ENCODE peak calls at places on chromosomes 2 and 18, in five cellular contexts. One of them, this sample, is unnamed. For H3K4me1, the result is how much of the 10 kb centered on the place peaks cover.

GRCh38 chr2:173747037-173747436 is 218.1 kb downstream of the SP3 start:
- DNase-seq in tibial nerve: no peak
- DNase-seq in upper lobe of left lung: no peak
- DNase-seq in sigmoid colon: no peak
- DNase-seq in ovary: no peak
- DNase-seq in this sample: no peak

GRCh38 chr2:204550738-204551137 is 5.5 kb downstream of the PARD3B start:
- DNase-seq in tibial nerve: no peak
- DNase-seq in upper lobe of left lung: no peak
- DNase-seq in sigmoid colon: no peak
- DNase-seq in ovary: no peak
- DNase-seq in this sample: no peak

GRCh38 chr2:235024191-235024611 is 72.4 kb downstream of the SH3BP4 start:
- DNase-seq in tibial nerve: no peak
- DNase-seq in upper lobe of left lung: no peak
- DNase-seq in sigmoid colon: peak
- DNase-seq in ovary: no peak
- DNase-seq in this sample: no peak

GRCh38 chr2:157722580-157723234 is 94.0 kb upstream of the ACVR1C start:
- DNase-seq in tibial nerve: no peak
- DNase-seq in upper lobe of left lung: no peak
- DNase-seq in sigmoid colon: no peak
- DNase-seq in ovary: no peak
- DNase-seq in this sample: no peak

GRCh38 chr2:183455056-183455455 is 330.8 kb downstream of the NUP35 start:
- DNase-seq in tibial nerve: no peak
- DNase-seq in upper lobe of left lung: no peak
- DNase-seq in sigmoid colon: no peak
- DNase-seq in ovary: no peak
- DNase-seq in this sample: no peak

GRCh38 chr18:24009651-24010333 is 4.8 kb upstream of the TTC39C start:
- DNase-seq in tibial nerve: no peak
- DNase-seq in upper lobe of left lung: no peak
- DNase-seq in sigmoid colon: no peak
- DNase-seq in ovary: no peak
- DNase-seq in this sample: no peak

GRCh38 chr2:26173596-26174482 is 951 bp downstream of the GAREM2 start:
- DNase-seq in tibial nerve: no peak
- DNase-seq in upper lobe of left lung: peak
- DNase-seq in sigmoid colon: peak
- DNase-seq in ovary: no peak
- DNase-seq in this sample: no peak

GRCh38 chr2:32626591-32627221 is 1.1 kb upstream of the TTC27 start:
- DNase-seq in tibial nerve: no peak
- DNase-seq in upper lobe of left lung: no peak
- DNase-seq in sigmoid colon: no peak
- DNase-seq in ovary: no peak
- DNase-seq in this sample: no peak

GRCh38 chr18:27413495-27414401 is 228.6 kb upstream of the CHST9 start:
- DNase-seq in tibial nerve: peak
- DNase-seq in upper lobe of left lung: no peak
- DNase-seq in sigmoid colon: peak
- DNase-seq in ovary: no peak
- DNase-seq in this sample: no peak

GRCh38 chr2:10424051-10424450 is 24.1 kb downstream of the ODC1 start:
- DNase-seq in tibial nerve: no peak
- DNase-seq in upper lobe of left lung: no peak
- DNase-seq in sigmoid colon: no peak
- DNase-seq in ovary: no peak
- DNase-seq in this sample: no peak

GRCh38 chr2:27756544-27757498 is 14.7 kb upstream of the MRPL33 start:
- DNase-seq in tibial nerve: peak
- DNase-seq in upper lobe of left lung: no peak
- DNase-seq in sigmoid colon: no peak
- DNase-seq in ovary: no peak
- DNase-seq in this sample: no peak

GRCh38 chr2:168712053-168712452 is 90.4 kb upstream of the NOSTRIN start:
- DNase-seq in tibial nerve: no peak
- DNase-seq in upper lobe of left lung: no peak
- DNase-seq in sigmoid colon: no peak
- DNase-seq in ovary: no peak
- DNase-seq in this sample: no peak

GRCh38 chr2:58923869-58924268 is 682.7 kb upstream of the FANCL start:
- DNase-seq in tibial nerve: no peak
- DNase-seq in upper lobe of left lung: no peak
- DNase-seq in sigmoid colon: no peak
- DNase-seq in ovary: no peak
- DNase-seq in this sample: no peak

GRCh38 chr2:224126001-224126400 is 86.9 kb upstream of the SERPINE2 start:
- DNase-seq in tibial nerve: no peak
- DNase-seq in upper lobe of left lung: peak
- DNase-seq in sigmoid colon: no peak
- DNase-seq in ovary: no peak
- DNase-seq in this sample: no peak

GRCh38 chr2:191204443-191204842 is 40.8 kb upstream of the MYO1B start:
- DNase-seq in tibial nerve: no peak
- DNase-seq in upper lobe of left lung: no peak
- DNase-seq in sigmoid colon: no peak
- DNase-seq in ovary: no peak
- DNase-seq in this sample: no peak

GRCh38 chr2:61714210-61714609 is 139.7 kb downstream of the FAM161A start:
- DNase-seq in tibial nerve: no peak
- DNase-seq in upper lobe of left lung: no peak
- DNase-seq in sigmoid colon: no peak
- DNase-seq in ovary: no peak
- DNase-seq in this sample: no peak

GRCh38 chr2:26847663-26848335 is at the start of gene DPYSL5:
- DNase-seq in tibial nerve: no peak
- DNase-seq in upper lobe of left lung: peak
- DNase-seq in sigmoid colon: no peak
- DNase-seq in ovary: no peak
- DNase-seq in this sample: no peak

DNA sequence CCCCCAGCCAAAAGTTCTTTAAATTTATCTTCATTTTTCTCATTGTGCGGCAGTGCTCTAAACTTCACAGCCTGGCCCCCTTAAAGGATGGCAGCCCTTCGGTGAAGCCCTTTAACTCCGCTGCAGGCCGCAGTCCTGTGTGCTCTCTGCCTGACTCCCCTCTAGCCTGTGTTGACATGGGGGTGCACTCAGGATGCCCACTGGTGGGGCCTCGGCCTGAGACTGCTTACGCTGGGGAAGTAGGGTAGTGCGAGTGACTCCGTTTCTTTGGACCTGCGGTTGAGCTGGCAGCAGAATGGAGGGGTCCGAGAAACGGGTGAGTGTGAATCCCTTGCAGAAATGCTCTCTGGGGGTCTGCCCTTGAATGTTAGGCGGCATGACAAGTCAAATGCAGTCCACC is 5.6 kb downstream of the RAB12 start:
- DNase-seq in tibial nerve: no peak
- DNase-seq in upper lobe of left lung: no peak
- DNase-seq in sigmoid colon: no peak
- DNase-seq in ovary: no peak
- DNase-seq in this sample: no peak
- H3K4me1 ChIP-seq in tibial nerve: under half
- H3K4me1 ChIP-seq in upper lobe of left lung: under half
- H3K4me1 ChIP-seq in sigmoid colon: under half
- H3K4me1 ChIP-seq in ovary: under half
- H3K4me1 ChIP-seq in this sample: half or more

DNA sequence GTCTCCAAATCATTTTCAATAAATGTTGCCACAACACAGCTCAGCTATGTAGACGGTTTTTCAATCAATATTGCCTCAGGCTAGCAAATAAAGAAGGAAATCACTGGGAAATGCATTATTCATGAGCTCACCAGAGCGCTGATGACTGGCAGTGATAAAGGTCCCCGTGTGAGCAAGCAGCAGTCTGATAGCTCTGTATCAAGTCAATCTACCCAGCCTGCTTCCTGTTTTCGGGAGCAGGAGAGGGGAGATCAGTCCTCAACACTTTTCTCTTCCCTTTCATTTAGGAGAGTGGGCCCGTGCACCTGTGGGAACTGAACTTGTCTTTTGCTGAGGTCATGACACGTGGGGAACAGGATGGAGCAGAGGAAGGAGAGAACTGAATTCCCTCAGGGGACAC is 253.9 kb upstream of the SIX2 start:
- DNase-seq in tibial nerve: no peak
- DNase-seq in upper lobe of left lung: no peak
- DNase-seq in sigmoid colon: no peak
- DNase-seq in ovary: no peak
- DNase-seq in this sample: no peak
- TF ChIP-seq EP300 in tibial nerve: no peak
- TF ChIP-seq EP300 in upper lobe of left lung: no peak
- TF ChIP-seq EP300 in sigmoid colon: no peak
- TF ChIP-seq EP300 in ovary: no peak
- TF ChIP-seq EP300 in this sample: no peak

GRCh38 chr2:233791883-233792329 is 13.8 kb downstream of the MROH2A start:
- DNase-seq in tibial nerve: no peak
- DNase-seq in upper lobe of left lung: no peak
- DNase-seq in sigmoid colon: no peak
- DNase-seq in ovary: no peak
- DNase-seq in this sample: peak
- TF ChIP-seq POLR2A in tibial nerve: no peak
- TF ChIP-seq POLR2A in upper lobe of left lung: no peak
- TF ChIP-seq POLR2A in sigmoid colon: no peak
- TF ChIP-seq POLR2A in ovary: no peak
- TF ChIP-seq POLR2A in this sample: no peak

GRCh38 chr2:237507478-237507877 is 20.4 kb downstream of the MLPH start:
- DNase-seq in tibial nerve: no peak
- DNase-seq in upper lobe of left lung: no peak
- DNase-seq in sigmoid colon: peak
- DNase-seq in ovary: no peak
- DNase-seq in this sample: no peak
- H3K4me1 ChIP-seq in tibial nerve: under half
- H3K4me1 ChIP-seq in upper lobe of left lung: under half
- H3K4me1 ChIP-seq in sigmoid colon: under half
- H3K4me1 ChIP-seq in ovary: under half
- H3K4me1 ChIP-seq in this sample: half or more

GRCh38 chr2:100682536-100682935 is 119.7 kb downstream of the PDCL3 start:
- DNase-seq in tibial nerve: no peak
- DNase-seq in upper lobe of left lung: no peak
- DNase-seq in sigmoid colon: no peak
- DNase-seq in ovary: no peak
- DNase-seq in this sample: no peak

GRCh38 chr2:100677611-100678185 is 114.9 kb downstream of the PDCL3 start:
- DNase-seq in tibial nerve: no peak
- DNase-seq in upper lobe of left lung: no peak
- DNase-seq in sigmoid colon: no peak
- DNase-seq in ovary: no peak
- DNase-seq in this sample: no peak

GRCh38 chr2:100675855-100676254 is 113.1 kb downstream of the PDCL3 start:
- DNase-seq in tibial nerve: no peak
- DNase-seq in upper lobe of left lung: no peak
- DNase-seq in sigmoid colon: no peak
- DNase-seq in ovary: no peak
- DNase-seq in this sample: no peak

GRCh38 chr2:100676346-100676745 is 113.6 kb downstream of the PDCL3 start:
- DNase-seq in tibial nerve: no peak
- DNase-seq in upper lobe of left lung: no peak
- DNase-seq in sigmoid colon: no peak
- DNase-seq in ovary: no peak
- DNase-seq in this sample: no peak

GRCh38 chr2:100679211-100679610 is 116.4 kb downstream of the PDCL3 start:
- DNase-seq in tibial nerve: no peak
- DNase-seq in upper lobe of left lung: no peak
- DNase-seq in sigmoid colon: no peak
- DNase-seq in ovary: no peak
- DNase-seq in this sample: no peak
- TF ChIP-seq EP300 in tibial nerve: no peak
- TF ChIP-seq EP300 in upper lobe of left lung: no peak
- TF ChIP-seq EP300 in sigmoid colon: no peak
- TF ChIP-seq EP300 in ovary: no peak
- TF ChIP-seq EP300 in this sample: no peak

This sample was measured in stomach.